ENCODE peak calls at places on chromosomes 11 and 22, in five cellular contexts. J, Z, K, W and S are unnamed samples.
A peak's percentile ranks its signal among the peaks of the same experiment; 100 is the strongest.

GRCh38 chr11:119153049-119153818 is 4.4 kb downstream of the ABCG4 start:
- DNase-seq in Z (no peak), K (no peak), J (no peak), W (no peak), S (no peak)

GRCh38 chr22:22371031-22371541 is 126.5 kb downstream of the VPREB1 start:
- DNase-seq in J (no peak), Z (no peak), K (no peak), W (no peak), S (no peak)

GRCh38 chr11:98300777-98301176 is 720.0 kb upstream of the CNTN5 start:
- DNase-seq in J (no peak), Z (no peak), W (no peak), K (no peak), S (no peak)

GRCh38 chr11:46984987-46985386 is 48.4 kb downstream of the CSTPP1 start:
- DNase-seq in J (no peak), W (no peak), K (no peak), Z (no peak), S (no peak)

GRCh38 chr11:131888230-131888826 is 517.9 kb downstream of the NTM start:
- DNase-seq in K (no peak), Z (no peak), J (no peak), W (no peak), S (no peak)

GRCh38 chr11:6988506-6988905 is 31.6 kb downstream of the ZNF214 start:
- DNase-seq in W (no peak), J (no peak), Z (no peak), K (no peak), S (no peak)

GRCh38 chr11:69035150-69035958 is 13.4 kb upstream of the TPCN2 start:
- DNase-seq in W (no peak), J (peak; percentile 36), K (peak; percentile 74), Z (no peak), S (peak; percentile 87)

GRCh38 chr11:45298718-45299117 is 12.6 kb upstream of the SYT13 start:
- DNase-seq in K (no peak), J (no peak), W (no peak), Z (no peak), S (no peak)

GRCh38 chr22:17471901-17472566 is 91.3 kb upstream of the SLC25A18 start:
- DNase-seq in K (no peak), J (no peak), W (no peak), Z (no peak), S (no peak)

GRCh38 chr11:83219095-83219494 is 25.6 kb downstream of the ANKRD42 start:
- DNase-seq in Z (no peak), W (no peak), K (no peak), J (no peak), S (no peak)

GRCh38 chr11:85826096-85826855 is 15.3 kb upstream of the SYTL2 start:
- DNase-seq in Z (peak; percentile 84), K (no peak), J (no peak), W (no peak), S (peak; percentile 38)

GRCh38 chr22:44237290-44237689 is 56.6 kb downstream of the PARVG start:
- DNase-seq in J (no peak), K (no peak), Z (no peak), W (no peak), S (no peak)

GRCh38 chr11:62614275-62614674 is 1.2 kb downstream of the ROM1 start:
- DNase-seq in J (no peak), W (peak; percentile 56), K (no peak), Z (no peak), S (no peak)

GRCh38 chr22:26579331-26579886 is 10.5 kb downstream of the TPST2 start:
- DNase-seq in Z (no peak), W (peak; percentile 35), K (no peak), J (no peak), S (no peak)

GRCh38 chr11:130817608-130817944 is 98.7 kb downstream of the SNX19 start:
- DNase-seq in Z (no peak), J (no peak), K (no peak), W (no peak), S (no peak)

GRCh38 chr11:12794556-12795230 is 120.5 kb downstream of the TEAD1 start:
- DNase-seq in K (no peak), Z (no peak), J (no peak), W (no peak), S (no peak)

GRCh38 chr22:48354082-48354481 is 1473.6 kb downstream of the BRD1 start:
- DNase-seq in W (no peak), K (no peak), Z (peak; percentile 21), J (no peak), S (no peak)

GRCh38 chr11:68935066-68935465 is 31.4 kb downstream of the IGHMBP2 start:
- DNase-seq in K (no peak), W (no peak), Z (no peak), J (no peak), S (no peak)

GRCh38 chr22:35914665-35915476 is 113.8 kb downstream of the RBFOX2 start:
- DNase-seq in K (peak; percentile 83), Z (peak; percentile 48), J (peak; percentile 22), W (peak; percentile 58), S (no peak)

GRCh38 chr22:43031617-43032016 is 16.7 kb upstream of the PACSIN2 start:
- DNase-seq in W (no peak), K (no peak), J (no peak), Z (no peak), S (no peak)

GRCh38 chr11:118956094-118956846 is at the start of gene UPK2:
- DNase-seq in J (peak; percentile 77), W (peak; percentile 93), K (peak; percentile 94), Z (peak; percentile 89), S (peak; percentile 84)

GRCh38 chr11:108663154-108663877 is 1.6 kb upstream of the DDX10 start:
- DNase-seq in K (no peak), W (no peak), J (no peak), Z (no peak), S (no peak)

GRCh38 chr11:108664241-108664640 is 628 bp upstream of the DDX10 start:
- DNase-seq in Z (no peak), K (no peak), J (no peak), W (no peak), S (peak; percentile 29)

GRCh38 chr11:108662700-108663099 is 2.2 kb upstream of the DDX10 start:
- DNase-seq in W (no peak), J (no peak), K (no peak), Z (no peak), S (no peak)

GRCh38 chr11:108666373-108666772 is 1.5 kb downstream of the DDX10 start:
- DNase-seq in Z (no peak), K (no peak), J (no peak), W (no peak), S (no peak)

GRCh38 chr11:108664730-108665525 is at the start of gene DDX10:
- DNase-seq in Z (peak; percentile 81), J (peak; percentile 97), K (peak; percentile 99), W (peak; percentile 99), S (peak; percentile 99)
- TF ChIP-seq POLR2A in Z (peak; percentile 48), J (no peak), K (no peak), W (no peak), S (no peak)

GRCh38 chr11:94830722-94831121 is 62.6 kb downstream of the AMOTL1 start:
- DNase-seq in K (no peak), Z (no peak), J (no peak), W (no peak), S (no peak)

GRCh38 chr11:94834931-94835330 is 66.8 kb downstream of the AMOTL1 start:
- DNase-seq in W (no peak), Z (no peak), J (no peak), K (no peak), S (no peak)

GRCh38 chr11:94835571-94835970 is 67.4 kb downstream of the AMOTL1 start:
- DNase-seq in K (no peak), J (no peak), W (no peak), Z (no peak), S (no peak)

GRCh38 chr11:94831529-94831928 is 63.4 kb downstream of the AMOTL1 start:
- DNase-seq in J (no peak), W (no peak), K (no peak), Z (no peak), S (no peak)

DNA sequence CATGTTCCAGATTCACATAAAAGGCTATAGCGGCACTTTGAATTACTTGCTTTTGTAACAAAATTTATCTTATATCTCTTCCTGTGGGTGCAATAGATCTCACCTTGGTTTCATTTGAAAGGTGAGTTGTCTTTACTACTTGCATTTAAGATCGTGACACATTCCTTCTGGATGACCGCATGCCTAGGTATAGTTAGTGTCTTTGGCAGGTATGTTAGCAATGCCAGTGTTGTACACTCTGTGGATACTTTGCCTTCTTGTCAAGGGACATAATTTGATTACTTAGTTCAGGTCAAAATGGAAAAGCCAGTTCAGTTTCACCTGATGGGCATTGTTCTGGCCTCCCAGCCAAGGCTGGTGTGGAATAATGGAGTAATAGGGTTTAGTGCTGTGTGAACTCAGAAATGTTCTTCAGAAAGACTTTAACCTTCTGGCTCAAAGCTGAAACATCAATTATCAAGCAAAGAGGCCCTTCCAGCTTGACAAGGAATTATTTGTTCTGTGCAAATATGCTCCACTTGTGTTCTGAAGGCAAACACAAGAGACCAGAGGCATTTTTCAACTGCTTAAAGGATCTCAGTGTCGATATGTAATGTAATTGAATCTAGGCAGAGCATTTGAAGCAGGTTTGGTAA is 64.6 kb downstream of the AMOTL1 start:
- DNase-seq in J (no peak), K (no peak), W (no peak), Z (no peak), S (no peak)
- TF ChIP-seq EP300 in J (no peak), K (no peak), W (no peak), Z (no peak), S (no peak)

GRCh38 chr22:31104869-31105268 is 2.5 kb downstream of the SELENOM start:
- DNase-seq in Z (no peak), W (no peak), K (peak; percentile 83), J (no peak), S (peak; percentile 37)
- H3K4me3 ChIP-seq in Z (no peak overlapping the region), W (peak overlapping the region; percentile 87), K (peak overlapping the region; percentile 98), J (no peak overlapping the region), S (peak overlapping the region; percentile 24)

GRCh38 chr11:4607782-4608666 is at the start of gene TRIM68:
- DNase-seq in J (peak; percentile 92), W (peak; percentile 96), K (peak; percentile 98), Z (peak; percentile 96), S (peak; percentile 96)
- TF ChIP-seq POLR2A in J (peak; percentile 59), W (no peak), K (peak; percentile 67), Z (peak; percentile 81), S (peak; percentile 66)

DNA sequence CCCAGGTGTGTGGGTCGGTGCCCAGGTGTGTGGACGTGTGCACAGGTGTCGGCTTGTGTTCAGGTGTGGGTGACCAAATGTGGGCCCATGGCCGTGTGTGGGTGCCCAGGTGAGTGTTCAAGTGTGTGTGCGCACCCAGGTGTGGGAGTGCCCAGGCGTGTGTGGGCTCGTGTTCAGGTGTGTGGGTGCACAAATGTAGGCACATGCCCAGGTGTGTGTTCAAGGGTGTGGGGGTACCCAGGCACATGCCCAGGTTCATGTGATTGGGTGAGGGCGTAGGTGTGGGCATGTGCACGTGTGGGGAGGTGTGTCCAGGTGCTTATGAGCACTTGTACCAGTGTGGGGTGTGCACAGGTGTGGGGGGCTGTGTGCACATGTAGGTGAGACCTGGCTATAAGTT is 42.8 kb downstream of the MOB2 start:
- DNase-seq in K (no peak), W (no peak), Z (no peak), J (no peak), S (no peak)
- TF ChIP-seq EP300 in K (no peak), W (no peak), Z (no peak), J (no peak), S (no peak)

GRCh38 chr11:121417607-121418006 is 34.5 kb upstream of the SORL1 start:
- DNase-seq in J (no peak), K (no peak), Z (no peak), W (no peak), S (no peak)
- H3K4me3 ChIP-seq in J (no peak overlapping the region), K (no peak overlapping the region), Z (no peak overlapping the region), W (no peak overlapping the region), S (no peak overlapping the region)